ENCODE peak calls at places on chromosome 6, in seven cellular contexts. X is activated T-cell treated with anti-CD3 and anti-CD28 coated beads for 1 hour, W is AG09319, C is fibroblast of mammary gland, A is lung microvascular endothelial cell, J is GM03348, V is GM10248. I is an unnamed sample.

GRCh38 chr6:8481727-8482126 is 46.4 kb upstream of the SLC35B3 start:
- DNase-seq in W (no peak), X (no peak), A (no peak), J (peak; percentile 20), C (peak; percentile 18), V (peak; percentile 22), I (peak; percentile 0)

GRCh38 chr6:90458353-90459224 is 128.3 kb downstream of the MAP3K7 start:
- DNase-seq in V (no peak), W (no peak), C (no peak), J (no peak), A (no peak), X (no peak), I (no peak)

GRCh38 chr6:37799263-37799644 is 20.3 kb upstream of the ZFAND3 start:
- DNase-seq in X (no peak), A (no peak), J (no peak), V (no peak), C (no peak), W (no peak), I (no peak)

GRCh38 chr6:2426561-2427340 is 181.3 kb upstream of the GMDS start:
- DNase-seq in X (no peak), J (peak; percentile 59), A (no peak), W (no peak), C (peak; percentile 22), V (no peak), I (peak; percentile 61)

GRCh38 chr6:70980800-70981199 is 23.9 kb upstream of the B3GAT2 start:
- DNase-seq in A (no peak), J (no peak), V (no peak), C (no peak), X (no peak), W (no peak), I (no peak)

GRCh38 chr6:32933661-32934085 is 7.2 kb downstream of the HLA-DMB start:
- DNase-seq in C (peak; percentile 80), J (peak; percentile 86), V (peak; percentile 54), X (peak; percentile 81), A (peak; percentile 79), W (peak; percentile 37), I (peak; percentile 85)

GRCh38 chr6:167704396-167704801 is 122.3 kb upstream of the AFDN start:
- DNase-seq in A (no peak), C (no peak), J (no peak), X (no peak), W (no peak), V (no peak), I (no peak)

GRCh38 chr6:112839525-112839961 is 492.4 kb downstream of the RFPL4B start:
- DNase-seq in W (peak; percentile 7), V (no peak), X (no peak), J (peak; percentile 70), C (peak; percentile 36), A (no peak), I (no peak)

GRCh38 chr6:71433441-71433840 is 144.8 kb downstream of the OGFRL1 start:
- DNase-seq in A (peak; percentile 75), V (no peak), C (no peak), W (no peak), X (no peak), J (no peak), I (no peak)

GRCh38 chr6:147503587-147503986 is 4.9 kb upstream of the SAMD5 start:
- DNase-seq in A (no peak), J (no peak), C (no peak), X (no peak), V (no peak), W (no peak), I (no peak)

GRCh38 chr6:138857792-138858191 is 61.9 kb downstream of the ECT2L start:
- DNase-seq in C (no peak), J (no peak), A (no peak), X (no peak), W (no peak), V (no peak), I (no peak)

I was measured in cardiac muscle cell.